ENCODE peak calls at places on chromosomes 3 and 15, in six cellular contexts. D, Y, U, S, Q and E are unnamed samples.

GRCh38 chr3:49593046-49593445 is 38.8 kb downstream of the BSN start:
- DNase-seq in D (peak), Y (no peak), U (no peak), S (peak), Q (no peak), E (no peak)

GRCh38 chr3:29329986-29330514 is 49.2 kb downstream of the RBMS3 start:
- DNase-seq in D (peak), Y (no peak), U (no peak), S (no peak), Q (no peak), E (no peak)

GRCh38 chr15:69523010-69524001 is 70.7 kb downstream of the RPLP1 start:
- DNase-seq in D (peak), Y (peak), U (peak), S (peak), Q (peak), E (peak)

GRCh38 chr3:48926425-48927392 is 8.1 kb downstream of the ARIH2 start:
- DNase-seq in D (peak), Y (no peak), U (no peak), S (peak), Q (peak), E (no peak)

GRCh38 chr3:10389995-10390394 is 69.1 kb upstream of the SEC13 start:
- DNase-seq in D (no peak), Y (no peak), U (no peak), S (no peak), Q (no peak), E (no peak)

GRCh38 chr15:79156704-79157375 is 66.3 kb upstream of the RASGRF1 start:
- DNase-seq in D (no peak), Y (no peak), U (no peak), S (no peak), Q (no peak), E (no peak)

GRCh38 chr15:61974759-61975158 is 85.5 kb downstream of the VPS13C start:
- DNase-seq in D (no peak), Y (no peak), U (no peak), S (peak), Q (no peak), E (no peak)

GRCh38 chr3:152786977-152787681 is 47.8 kb upstream of the P2RY1 start:
- DNase-seq in D (no peak), Y (no peak), U (no peak), S (no peak), Q (no peak), E (no peak)

GRCh38 chr3:171846594-171846993 is 3.4 kb downstream of the TMEM212 start:
- DNase-seq in D (no peak), Y (no peak), U (no peak), S (peak), Q (no peak), E (no peak)

GRCh38 chr3:139797724-139798343 is 120.1 kb upstream of the NMNAT3 start:
- DNase-seq in D (peak), Y (no peak), U (no peak), S (peak), Q (no peak), E (no peak)

GRCh38 chr3:94137377-94137776 is 74.5 kb downstream of the NSUN3 start:
- DNase-seq in D (peak), Y (no peak), U (no peak), S (peak), Q (no peak), E (no peak)

GRCh38 chr15:48565560-48566482 is 79.7 kb downstream of the FBN1 start:
- DNase-seq in D (peak), Y (no peak), U (no peak), S (peak), Q (no peak), E (no peak)